ENCODE peak calls at places on chromosomes 6 and 20, in nine cellular contexts. N is GM23338, M is sigmoid colon, L is Panc1, J is breast epithelium, O is stomach, F is transverse colon, B is HCT116, K is endothelial cell of umbilical vein. D is an unnamed sample.

GRCh38 chr6:83310046-83310445 is 116.9 kb downstream of the RWDD2A start:
- DNase-seq in J (no peak), F (no peak), O (no peak), L (no peak), B (no peak), N (no peak), K (no peak), M (no peak), D (no peak)

GRCh38 chr6:46393940-46394337 is 97.3 kb downstream of the RCAN2 start:
- DNase-seq in L (no peak), M (no peak), F (no peak), B (no peak), K (no peak), N (no peak), J (no peak), O (no peak), D (no peak)

GRCh38 chr6:115898246-115898645 is 162.4 kb downstream of the FRK start:
- DNase-seq in L (no peak), K (no peak), N (no peak), M (no peak), O (no peak), B (no peak), J (no peak), F (no peak), D (no peak)

GRCh38 chr6:5025911-5026819 is 22.3 kb upstream of the RPP40 start:
- DNase-seq in N (peak), J (no peak), L (no peak), M (peak), K (peak), F (peak), O (peak), B (no peak), D (no peak)

GRCh38 chr20:32484221-32485125 is 100.7 kb downstream of the NOL4L start:
- DNase-seq in B (no peak), N (peak), O (peak), L (no peak), F (peak), M (peak), J (no peak), K (peak), D (peak)

GRCh38 chr6:99348823-99349619 is 453 bp downstream of the FAXC start:
- DNase-seq in K (no peak), N (peak), J (no peak), M (peak), L (no peak), B (no peak), F (no peak), O (no peak), D (no peak)

GRCh38 chr6:37582309-37582708 is 82.6 kb upstream of the CCDC167 start:
- DNase-seq in B (no peak), K (no peak), J (no peak), O (no peak), F (no peak), M (no peak), N (peak), L (no peak), D (no peak)

GRCh38 chr6:80454197-80454596 is 347.7 kb downstream of the BCKDHB start:
- DNase-seq in O (no peak), J (no peak), B (peak), F (no peak), M (no peak), N (no peak), L (no peak), K (peak), D (no peak)

GRCh38 chr6:153214439-153214838 is 83.4 kb upstream of the RGS17 start:
- DNase-seq in O (no peak), N (no peak), M (no peak), K (no peak), J (no peak), B (no peak), F (no peak), L (no peak), D (no peak)

GRCh38 chr6:71460933-71461332 is 172.3 kb downstream of the OGFRL1 start:
- DNase-seq in K (no peak), F (no peak), J (no peak), N (no peak), L (no peak), B (no peak), M (no peak), O (no peak), D (no peak)

GRCh38 chr6:56758553-56758952 is 115.9 kb upstream of the DST start:
- DNase-seq in L (no peak), O (no peak), M (no peak), F (no peak), J (no peak), B (no peak), N (no peak), K (no peak), D (no peak)
- TF ChIP-seq POLR2AphosphoS5 in L (no peak), O (no peak), M (no peak), F (no peak), J (no peak), B (no peak), N (no peak), K (no peak), D (no peak)

DNA sequence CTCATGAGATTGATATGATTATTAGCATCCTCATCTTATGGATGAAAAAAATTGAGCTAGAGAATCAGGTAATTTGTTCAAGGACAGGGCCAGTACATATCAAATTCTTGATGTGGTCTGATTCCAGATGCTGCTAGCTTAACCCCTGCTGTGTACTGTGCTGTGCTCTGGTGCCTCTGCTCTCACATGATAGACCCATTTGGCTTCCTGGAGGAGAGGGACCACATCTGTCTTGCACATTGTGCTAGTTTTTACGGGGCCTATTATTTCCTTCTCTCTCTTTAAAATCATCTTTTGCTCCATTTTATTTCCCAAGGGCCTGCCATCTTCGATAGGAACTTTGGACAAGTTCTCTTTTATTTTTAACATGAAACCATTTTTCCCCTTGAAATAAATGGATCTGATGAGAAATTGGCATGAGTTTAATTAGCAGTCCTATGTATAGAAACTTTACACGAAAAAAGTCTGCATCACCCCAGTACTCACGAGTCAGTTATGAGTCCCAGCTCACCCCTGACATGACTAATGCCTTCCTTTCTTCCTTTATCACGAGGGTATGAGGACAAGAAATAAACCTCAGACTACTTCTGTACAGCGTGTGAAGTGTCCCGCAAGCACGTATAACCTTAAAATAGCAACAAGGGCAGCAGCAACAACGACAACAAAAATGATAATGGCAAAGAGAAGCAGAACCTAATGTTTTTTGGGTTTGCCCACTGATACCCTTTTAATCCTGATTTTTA is 26.5 kb downstream of the CD109 start:
- DNase-seq in K (peak), L (no peak), N (no peak), B (no peak), J (no peak), O (no peak), M (no peak), F (no peak), D (no peak)
- TF ChIP-seq POLR2AphosphoS5 in K (no peak), L (no peak), N (no peak), B (no peak), J (no peak), O (no peak), M (peak), F (no peak), D (no peak)

GRCh38 chr6:43338243-43338642 is 29.6 kb upstream of the CRIP3 start:
- DNase-seq in F (no peak), J (no peak), N (no peak), L (no peak), B (no peak), M (no peak), O (no peak), K (no peak), D (no peak)
- TF ChIP-seq POLR2AphosphoS5 in F (no peak), J (no peak), N (no peak), L (no peak), B (no peak), M (no peak), O (no peak), K (no peak), D (no peak)

GRCh38 chr20:45910670-45911485 is 1.1 kb downstream of the PLTP start:
- DNase-seq in K (peak), F (peak), B (peak), O (peak), J (peak), L (no peak), N (peak), M (peak), D (peak)
- TF ChIP-seq POLR2AphosphoS5 in K (peak), F (peak), B (no peak), O (peak), J (no peak), L (no peak), N (peak), M (peak), D (no peak)

GRCh38 chr20:51122931-51123658 is 100.2 kb upstream of the KCNG1 start:
- DNase-seq in N (no peak), B (no peak), K (no peak), L (no peak), F (no peak), M (no peak), O (no peak), J (no peak), D (no peak)
- TF ChIP-seq POLR2AphosphoS5 in N (no peak), B (no peak), K (no peak), L (no peak), F (no peak), M (peak), O (no peak), J (no peak), D (no peak)

DNA sequence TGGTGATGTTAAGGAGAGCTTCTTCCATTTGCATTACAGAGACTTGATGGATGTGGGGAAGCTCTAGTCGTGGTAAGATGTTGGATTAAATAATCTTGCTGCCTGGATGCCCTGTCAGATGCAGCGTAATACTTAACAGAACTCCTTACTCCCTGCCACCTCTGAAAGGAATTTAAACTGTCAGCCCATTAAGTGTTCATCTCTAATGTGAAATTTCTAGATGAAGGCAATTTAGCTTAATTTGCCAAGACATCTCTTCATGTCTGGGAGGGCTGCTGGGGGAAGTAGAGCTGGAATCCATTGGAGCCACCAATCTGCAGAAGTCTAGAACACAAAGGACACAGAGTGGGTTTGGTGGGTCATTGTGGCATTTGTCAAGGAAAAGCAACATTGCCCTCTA is 64.4 kb downstream of the SOBP start:
- DNase-seq in L (no peak), B (no peak), N (no peak), F (no peak), O (no peak), J (no peak), M (no peak), K (no peak), D (no peak)
- TF ChIP-seq POLR2AphosphoS5 in L (no peak), B (no peak), N (no peak), F (no peak), O (no peak), J (no peak), M (no peak), K (no peak), D (no peak)

GRCh38 chr6:34514593-34515472 is 41.3 kb downstream of the SPDEF start:
- DNase-seq in K (no peak), N (peak), J (no peak), B (no peak), L (no peak), F (no peak), O (no peak), M (peak), D (peak)
- TF ChIP-seq POLR2AphosphoS5 in K (no peak), N (no peak), J (no peak), B (no peak), L (no peak), F (no peak), O (no peak), M (no peak), D (no peak)

D was measured in suprapubic skin.